ENCODE peak calls at places on chromosomes 7 and 10, in ten cellular contexts. N is brain microvascular endothelial cell; E is endothelial cell of umbilical vein; D is MCF 10A; P is HL-60; H is HCT116; F is ovary; T is breast epithelium; J is CD8-positive, alpha-beta T cell; V is colonic mucosa. Y is an unnamed sample.

GRCh38 chr7:141675431-141676210 is 26.3 kb downstream of the DENND11 start:
- DNase-seq in N (no peak), E (peak), D (no peak), P (peak), H (no peak), F (no peak), T (no peak), J (no peak), V (no peak), Y (no peak)

GRCh38 chr7:33107136-33108066 is 1.8 kb downstream of the RP9 start:
- DNase-seq in N (peak), E (peak), D (peak), P (peak), H (no peak), F (no peak), T (no peak), J (peak), V (peak), Y (no peak)

GRCh38 chr10:37682617-37683016 is 174.8 kb downstream of the ZNF248 start:
- DNase-seq in N (no peak), E (no peak), D (no peak), P (no peak), H (no peak), F (no peak), T (no peak), J (no peak), V (no peak), Y (no peak)

GRCh38 chr7:44256459-44256858 is 55.7 kb downstream of the YKT6 start:
- DNase-seq in N (no peak), E (no peak), D (no peak), P (no peak), H (no peak), F (no peak), T (no peak), J (no peak), V (no peak), Y (no peak)

GRCh38 chr10:37495415-37495814 is 362.0 kb downstream of the ZNF248 start:
- DNase-seq in N (no peak), E (no peak), D (no peak), P (no peak), H (no peak), F (no peak), T (no peak), J (no peak), V (no peak), Y (no peak)

GRCh38 chr7:50085344-50085743 is 7.7 kb downstream of the ZPBP start:
- DNase-seq in N (no peak), E (no peak), D (no peak), P (no peak), H (no peak), F (no peak), T (no peak), J (no peak), V (no peak), Y (no peak)

GRCh38 chr10:133276435-133277201 is at the start of gene ADAM8:
- DNase-seq in N (no peak), E (no peak), D (no peak), P (peak), H (no peak), F (no peak), T (no peak), J (peak), V (no peak), Y (no peak)

GRCh38 chr10:110212119-110213006 is 5.0 kb downstream of the MXI1 start:
- DNase-seq in N (no peak), E (no peak), D (no peak), P (peak), H (no peak), F (no peak), T (no peak), J (peak), V (peak), Y (no peak)

GRCh38 chr10:3780056-3780765 is 4.8 kb downstream of the KLF6 start:
- DNase-seq in N (peak), E (peak), D (peak), P (no peak), H (no peak), F (no peak), T (no peak), J (no peak), V (peak), Y (no peak)

GRCh38 chr10:114507449-114507848 is 103.1 kb upstream of the AFAP1L2 start:
- DNase-seq in N (no peak), E (peak), D (peak), P (no peak), H (no peak), F (peak), T (peak), J (no peak), V (peak), Y (no peak)

GRCh38 chr10:7551891-7552731 is 114.7 kb downstream of the ITIH5 start:
- DNase-seq in N (no peak), E (no peak), D (no peak), P (no peak), H (no peak), F (no peak), T (no peak), J (no peak), V (no peak), Y (no peak)

GRCh38 chr7:126361183-126361582 is 891.6 kb downstream of the GRM8 start:
- DNase-seq in N (no peak), E (no peak), D (no peak), P (no peak), H (no peak), F (no peak), T (no peak), J (no peak), V (no peak), Y (no peak)

GRCh38 chr7:159191236-159191635 is 46.6 kb upstream of the VIPR2 start:
- DNase-seq in N (no peak), E (no peak), D (no peak), P (no peak), H (no peak), F (no peak), T (no peak), J (no peak), V (no peak), Y (no peak)

GRCh38 chr7:101784275-101785127 is 32.9 kb upstream of the CUX1 start:
- DNase-seq in N (no peak), E (no peak), D (no peak), P (peak), H (no peak), F (peak), T (no peak), J (no peak), V (no peak), Y (no peak)

GRCh38 chr7:137871173-137871915 is 24.6 kb upstream of the DGKI start:
- DNase-seq in N (no peak), E (no peak), D (no peak), P (no peak), H (no peak), F (no peak), T (no peak), J (no peak), V (no peak), Y (no peak)

DNA sequence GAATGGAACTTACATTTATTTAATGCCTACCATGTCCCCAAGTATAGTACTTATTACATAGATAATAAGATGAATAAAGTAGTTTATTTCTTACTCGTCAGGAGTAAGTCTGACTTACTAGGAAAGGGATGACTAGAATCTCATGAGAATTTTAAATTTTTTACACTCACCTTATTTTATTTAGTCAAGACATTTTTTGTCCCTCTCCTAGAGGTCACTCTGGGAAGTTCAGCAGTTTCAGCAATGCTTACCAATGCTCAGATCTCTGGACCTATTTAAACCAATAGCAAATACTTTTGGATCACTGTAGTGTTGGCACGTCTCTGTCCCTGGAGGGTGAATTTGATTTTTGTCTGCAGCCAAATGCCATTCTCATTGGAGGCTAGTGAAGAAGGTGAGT is 10.7 kb upstream of the ACTA2 start:
- DNase-seq in N (no peak), E (no peak), D (no peak), P (no peak), H (no peak), F (no peak), T (no peak), J (no peak), V (no peak), Y (no peak)
- TF ChIP-seq CTCF in N (peak), E (no peak), D (no peak), P (no peak), H (peak), F (no peak), T (no peak), J (no peak), V (no peak), Y (no peak)

DNA sequence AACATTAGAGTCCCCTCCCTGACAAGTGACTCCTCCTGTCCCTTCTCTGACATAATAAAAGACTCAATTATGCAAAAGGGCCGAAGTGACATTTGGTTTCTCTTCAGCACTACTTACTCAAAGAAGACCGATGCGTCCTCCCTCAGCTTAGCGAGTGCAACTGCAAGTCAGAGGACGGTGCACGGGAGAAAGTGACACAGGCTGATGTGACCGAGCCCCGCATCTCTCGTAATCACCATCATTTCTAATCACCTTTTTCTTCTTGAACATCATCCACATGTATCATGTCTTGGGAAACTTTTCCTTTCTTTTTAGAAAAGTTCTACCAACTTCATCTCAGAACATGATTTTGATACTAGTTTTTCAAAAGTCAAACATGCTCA is 155.6 kb downstream of the TCERG1L start:
- DNase-seq in N (no peak), E (no peak), D (no peak), P (no peak), H (no peak), F (no peak), T (no peak), J (no peak), V (no peak), Y (no peak)
- TF ChIP-seq CTCF in N (no peak), E (no peak), D (no peak), P (no peak), H (no peak), F (no peak), T (no peak), J (no peak), V (no peak), Y (no peak)

GRCh38 chr7:112205348-112206237 is 606 bp downstream of the DOCK4 start:
- DNase-seq in N (peak), E (peak), D (peak), P (peak), H (peak), F (peak), T (no peak), J (peak), V (peak), Y (no peak)
- TF ChIP-seq CTCF in N (no peak), E (no peak), D (no peak), P (no peak), H (no peak), F (no peak), T (no peak), J (no peak), V (no peak), Y (no peak)

GRCh38 chr10:61845950-61846268 is 55.6 kb upstream of the ARID5B start:
- DNase-seq in N (peak), E (no peak), D (no peak), P (no peak), H (no peak), F (no peak), T (no peak), J (no peak), V (no peak), Y (no peak)

GRCh38 chr10:61847087-61847486 is 54.4 kb upstream of the ARID5B start:
- DNase-seq in N (no peak), E (peak), D (no peak), P (no peak), H (no peak), F (no peak), T (no peak), J (no peak), V (no peak), Y (no peak)

GRCh38 chr10:61846370-61847031 is 55.0 kb upstream of the ARID5B start:
- DNase-seq in N (no peak), E (no peak), D (no peak), P (no peak), H (no peak), F (no peak), T (no peak), J (no peak), V (no peak), Y (no peak)

GRCh38 chr10:61845196-61845949 is 56.1 kb upstream of the ARID5B start:
- DNase-seq in N (no peak), E (no peak), D (no peak), P (no peak), H (no peak), F (no peak), T (no peak), J (no peak), V (peak), Y (no peak)

DNA sequence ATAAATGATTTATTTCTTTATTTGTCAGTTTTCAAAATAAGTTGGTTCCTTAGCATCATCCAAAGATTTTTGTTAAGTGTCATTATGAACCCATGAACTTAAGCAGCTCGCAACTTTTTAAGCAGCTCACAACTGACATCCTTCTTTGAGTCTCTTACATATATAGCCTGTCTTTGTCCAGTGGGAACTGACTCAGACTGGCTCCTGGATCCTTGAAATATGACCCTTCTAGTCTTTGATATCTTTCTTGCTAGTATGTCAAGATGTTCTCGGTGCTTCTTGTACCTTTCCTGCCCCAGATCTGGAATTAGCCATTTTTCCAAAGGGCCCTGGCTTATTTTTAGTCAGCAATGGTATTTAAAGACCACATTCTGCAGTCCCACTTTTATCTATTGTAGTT is 53.9 kb upstream of the ARID5B start:
- DNase-seq in N (peak), E (no peak), D (no peak), P (no peak), H (no peak), F (no peak), T (no peak), J (no peak), V (no peak), Y (no peak)
- TF ChIP-seq CTCF in N (no peak), E (no peak), D (no peak), P (no peak), H (no peak), F (no peak), T (no peak), J (no peak), V (no peak), Y (no peak)

GRCh38 chr10:6114758-6115410 is 26.1 kb downstream of the RBM17 start:
- DNase-seq in N (peak), E (peak), D (peak), P (no peak), H (no peak), F (no peak), T (no peak), J (no peak), V (no peak), Y (no peak)
- TF ChIP-seq CTCF in N (no peak), E (no peak), D (no peak), P (no peak), H (no peak), F (no peak), T (no peak), J (no peak), V (no peak), Y (no peak)